ENCODE peak calls at places on chromosomes 4 and X, in eight cellular contexts. D is IMR-90; Z is upper lobe of left lung; P is dorsolateral prefrontal cortex; O is H9; L is CD4-positive, alpha-beta T cell; I is RWPE1; E is left lung. F is an unnamed sample.

GRCh38 chr4:176377705-176378302 is 58.0 kb downstream of the SPCS3 start:
- DNase-seq in P (no peak), O (no peak), L (no peak), Z (no peak), E (no peak), D (peak), I (peak), F (no peak)

GRCh38 chrX:153642313-153642654 is 4.7 kb upstream of the DUSP9 start:
- DNase-seq in Z (no peak), P (no peak), E (no peak), I (no peak), O (peak), D (no peak), L (no peak), F (no peak)

GRCh38 chrX:2917767-2918166 is 11.4 kb downstream of the ARSD start:
- DNase-seq in E (no peak), L (no peak), I (no peak), O (no peak), Z (peak), D (no peak), P (no peak), F (no peak)

GRCh38 chrX:20665441-20665840 is 398.7 kb upstream of the RPS6KA3 start:
- DNase-seq in D (no peak), E (no peak), Z (no peak), P (no peak), O (no peak), L (no peak), I (no peak), F (no peak)

GRCh38 chrX:139158256-139158655 is 372.3 kb upstream of the F9 start:
- DNase-seq in E (peak), D (no peak), L (no peak), Z (no peak), O (no peak), P (no peak), I (no peak), F (no peak)

GRCh38 chr4:59122626-59123025 is 2012.4 kb upstream of the IGFBP7 start:
- DNase-seq in L (no peak), P (no peak), D (no peak), E (no peak), Z (no peak), O (no peak), I (no peak), F (no peak)

GRCh38 chrX:30278365-30278764 is 30.8 kb downstream of the NR0B1 start:
- DNase-seq in O (no peak), I (no peak), E (no peak), Z (no peak), P (no peak), L (no peak), D (peak), F (no peak)

GRCh38 chr4:54840992-54841768 is 183.4 kb downstream of the KIT start:
- DNase-seq in P (peak), I (peak), O (no peak), D (peak), L (no peak), E (no peak), Z (no peak), F (no peak)

GRCh38 chr4:4664234-4664633 is 122.4 kb upstream of the STX18 start:
- DNase-seq in D (no peak), L (no peak), E (no peak), O (no peak), P (no peak), Z (no peak), I (no peak), F (no peak)

GRCh38 chr4:1573830-1574459 is 110.2 kb downstream of the FAM53A start:
- DNase-seq in I (no peak), O (no peak), E (no peak), D (no peak), Z (no peak), L (no peak), P (no peak), F (no peak)

GRCh38 chr4:76523593-76523992 is 88.6 kb downstream of the SHROOM3 start:
- DNase-seq in O (no peak), L (no peak), I (no peak), D (no peak), E (no peak), Z (no peak), P (no peak), F (no peak)

GRCh38 chr4:126106658-126107057 is 791.9 kb downstream of the FAT4 start:
- DNase-seq in P (no peak), O (peak), Z (no peak), E (no peak), I (no peak), D (no peak), L (no peak), F (no peak)

GRCh38 chr4:29560452-29560851 is 1159.7 kb upstream of the PCDH7 start:
- DNase-seq in E (no peak), Z (no peak), I (no peak), L (no peak), D (no peak), P (no peak), O (no peak), F (no peak)

GRCh38 chr4:74805601-74806000 is 11.3 kb upstream of the BTC start:
- DNase-seq in E (no peak), L (no peak), D (peak), O (no peak), I (peak), P (no peak), Z (no peak), F (no peak)

GRCh38 chr4:168615294-168615693 is 118.4 kb downstream of the PALLD start:
- DNase-seq in D (peak), P (no peak), L (no peak), Z (no peak), O (no peak), E (no peak), I (no peak), F (no peak)

GRCh38 chr4:53821179-53821851 is 230.0 kb upstream of the LNX1 start:
- DNase-seq in E (no peak), Z (no peak), I (no peak), L (no peak), D (no peak), O (no peak), P (no peak), F (no peak)

GRCh38 chrX:12978205-12979010 is 3.5 kb downstream of the TMSB4X start:
- DNase-seq in Z (no peak), P (no peak), L (peak), D (peak), E (peak), I (no peak), O (peak), F (peak)

GRCh38 chr4:38365748-38366310 is 298.2 kb upstream of the KLF3 start:
- DNase-seq in P (no peak), Z (no peak), L (no peak), O (no peak), I (no peak), E (no peak), D (no peak), F (no peak)

GRCh38 chrX:6095469-6095868 is 133.2 kb downstream of the NLGN4X start:
- DNase-seq in L (no peak), I (no peak), O (peak), P (no peak), Z (no peak), D (no peak), E (no peak), F (no peak)

GRCh38 chr4:42519803-42520417 is 122.6 kb downstream of the SHISA3 start:
- DNase-seq in Z (no peak), L (peak), I (peak), O (no peak), D (peak), P (peak), E (no peak), F (peak)

GRCh38 chr4:2817701-2818350 is 24.9 kb downstream of the SH3BP2 start:
- DNase-seq in Z (peak), L (no peak), D (no peak), P (no peak), E (no peak), O (peak), I (peak), F (peak)

GRCh38 chrX:42096262-42096939 is 173.0 kb upstream of the CASK start:
- DNase-seq in D (peak), Z (no peak), O (no peak), I (no peak), P (no peak), L (no peak), E (peak), F (no peak)

GRCh38 chrX:103607385-103608304 is at the start of gene TCEAL3:
- DNase-seq in L (no peak), I (no peak), D (peak), O (peak), E (peak), P (peak), Z (peak), F (peak)

GRCh38 chrX:39445336-39445735 is 644.1 kb downstream of the MID1IP1 start:
- DNase-seq in I (no peak), D (no peak), P (no peak), L (peak), Z (no peak), E (no peak), O (peak), F (no peak)

GRCh38 chrX:23626651-23627050 is 40.6 kb upstream of the PRDX4 start:
- DNase-seq in D (no peak), P (no peak), Z (no peak), L (no peak), I (no peak), O (no peak), E (no peak), F (no peak)

GRCh38 chrX:112746812-112747630 is 67.3 kb upstream of the LHFPL1 start:
- DNase-seq in I (no peak), O (no peak), P (no peak), Z (no peak), L (no peak), E (no peak), D (peak), F (no peak)

GRCh38 chrX:13123857-13124345 is 79.5 kb upstream of the FAM9C start:
- DNase-seq in L (no peak), D (peak), I (no peak), P (no peak), O (no peak), Z (no peak), E (no peak), F (no peak)

GRCh38 chrX:50066318-50066937 is 134.4 kb downstream of the AKAP4 start:
- DNase-seq in I (no peak), P (no peak), Z (no peak), D (no peak), O (no peak), E (no peak), L (no peak), F (no peak)

GRCh38 chr4:114378306-114378903 is 220.2 kb upstream of the UGT8 start:
- DNase-seq in Z (no peak), I (peak), E (no peak), D (peak), P (no peak), L (no peak), O (no peak), F (no peak)

GRCh38 chr4:76856183-76856969 is 41.6 kb downstream of the SOWAHB start:
- DNase-seq in E (no peak), I (no peak), D (peak), Z (no peak), O (no peak), P (no peak), L (no peak), F (no peak)

GRCh38 chr4:131098976-131099375 is 2003.0 kb downstream of the C4orf33 start:
- DNase-seq in D (no peak), E (no peak), O (no peak), L (no peak), I (no peak), Z (no peak), P (no peak), F (peak)

GRCh38 chrX:135923353-135923752 is 29.8 kb downstream of the SAGE1 start:
- DNase-seq in Z (no peak), I (peak), P (no peak), D (no peak), E (no peak), L (no peak), O (peak), F (no peak)

GRCh38 chr4:155805016-155805415 is 46.2 kb downstream of the GUCY1B1 start:
- DNase-seq in P (no peak), L (no peak), I (no peak), O (no peak), D (peak), Z (no peak), E (no peak), F (no peak)

GRCh38 chr4:14871676-14872430 is 130.4 kb upstream of the CPEB2 start:
- DNase-seq in E (no peak), I (peak), O (peak), L (peak), D (no peak), P (no peak), Z (no peak), F (peak)

GRCh38 chr4:2930821-2931764 is 32.1 kb downstream of the NOP14 start:
- DNase-seq in E (peak), P (peak), Z (peak), O (peak), D (no peak), L (no peak), I (no peak), F (peak)

GRCh38 chr4:5919044-5919443 is 26.2 kb upstream of the CRMP1 start:
- DNase-seq in Z (no peak), I (no peak), O (no peak), P (no peak), E (no peak), L (no peak), D (no peak), F (no peak)

GRCh38 chr4:100525689-100526088 is 7.9 kb upstream of the EMCN start:
- DNase-seq in O (no peak), I (no peak), Z (no peak), P (no peak), D (no peak), E (no peak), L (no peak), F (no peak)

DNA sequence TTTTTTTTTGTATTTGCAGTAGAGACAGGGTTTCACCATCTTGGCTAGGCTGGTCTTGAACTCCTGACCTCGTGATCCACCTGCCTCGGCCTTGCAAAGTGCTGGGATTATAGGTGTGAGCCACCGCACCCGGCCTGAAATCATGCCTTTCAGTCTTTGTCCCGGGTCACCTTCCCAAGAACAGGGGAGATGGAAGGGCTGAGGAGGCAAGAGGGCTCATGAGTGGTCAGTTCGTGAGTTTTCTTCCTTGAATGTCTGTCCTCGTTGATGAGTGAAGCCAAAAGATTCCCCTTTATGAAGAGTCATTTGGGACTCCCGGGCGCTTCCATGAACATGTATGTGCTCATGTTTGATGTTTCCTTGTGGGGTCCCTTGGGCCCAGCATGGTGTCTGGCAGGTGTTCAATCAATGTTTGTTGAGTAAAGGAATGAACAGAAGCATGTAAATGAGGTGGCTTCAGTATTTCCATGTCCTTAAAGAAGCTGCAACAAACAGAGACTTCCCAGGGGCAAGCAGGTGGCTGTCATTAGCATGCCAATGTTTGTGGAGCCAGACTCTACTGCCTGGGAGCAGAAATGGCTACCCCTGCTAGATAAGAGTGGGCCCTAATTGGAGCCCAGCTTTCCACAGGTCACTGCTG is 3.4 kb upstream of the SEPTIN6 start:
- DNase-seq in L (no peak), Z (no peak), E (no peak), D (no peak), O (no peak), I (no peak), P (no peak), F (no peak)
- H3K27ac ChIP-seq in L (no peak), Z (no peak), E (no peak), D (no peak), O (no peak), I (no peak), P (no peak), F (no peak)

DNA sequence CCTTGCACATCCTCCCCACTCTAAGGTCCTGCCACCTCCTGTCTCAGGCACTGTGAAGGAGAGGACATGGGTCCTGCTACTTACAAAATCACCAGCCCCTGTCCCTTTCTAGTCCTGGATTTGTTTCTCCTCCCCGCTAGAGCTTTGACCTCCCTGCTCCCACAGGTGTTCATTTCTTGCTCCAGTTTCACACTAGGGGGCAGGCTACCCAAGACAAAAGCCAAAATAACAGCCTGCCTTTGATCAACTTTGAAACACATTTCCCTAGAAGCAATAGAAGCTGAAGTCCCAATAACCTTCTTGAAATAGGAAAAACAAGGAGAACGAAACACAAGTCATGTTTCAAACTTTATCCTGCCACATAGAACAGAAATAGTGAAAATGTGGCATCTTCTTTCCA is 164.4 kb downstream of the QDPR start:
- DNase-seq in P (no peak), Z (no peak), I (peak), D (peak), E (no peak), L (no peak), O (peak), F (no peak)
- TF ChIP-seq CTCF in P (peak), Z (no peak), I (no peak), D (peak), E (peak), L (peak), O (peak), F (no peak)

DNA sequence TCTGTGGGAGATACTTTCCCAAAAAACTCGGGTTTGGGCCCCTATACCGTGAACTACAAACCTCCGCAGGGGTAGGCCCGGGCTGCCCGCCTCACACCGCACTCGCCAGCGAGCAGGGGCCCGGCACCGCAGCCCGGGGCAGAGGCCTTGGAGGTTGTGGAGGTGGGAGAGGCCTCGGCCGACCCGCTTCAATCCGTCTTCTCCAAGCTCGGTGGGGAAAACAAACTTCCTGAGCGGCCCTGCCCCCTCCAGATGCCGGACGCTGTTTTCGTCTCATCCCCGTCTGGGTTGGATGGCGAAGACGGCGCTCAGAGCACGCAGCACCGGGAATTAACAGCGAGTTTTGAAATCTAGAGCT is 442 bp upstream of the MCUB start:
- DNase-seq in L (peak), E (peak), O (peak), Z (peak), P (no peak), D (no peak), I (peak), F (peak)
- H3K27ac ChIP-seq in L (peak), E (peak), O (no peak), Z (peak), P (peak), D (peak), I (peak), F (peak)

GRCh38 chr4:20252656-20253271 is 1.1 kb downstream of the SLIT2 start:
- DNase-seq in L (no peak), P (no peak), O (peak), Z (peak), E (peak), D (peak), I (no peak), F (peak)

GRCh38 chr4:20251796-20252655 is at the start of gene SLIT2:
- DNase-seq in E (peak), Z (peak), O (peak), I (peak), D (peak), P (peak), L (no peak), F (peak)

GRCh38 chr4:20251061-20251795 is 477 bp upstream of the SLIT2 start:
- DNase-seq in I (no peak), O (no peak), L (no peak), Z (no peak), P (no peak), D (peak), E (no peak), F (no peak)

GRCh38 chr4:20248155-20248558 is 3.5 kb upstream of the SLIT2 start:
- DNase-seq in E (no peak), L (no peak), P (no peak), I (no peak), O (no peak), Z (no peak), D (peak), F (no peak)

GRCh38 chr4:20249333-20249732 is 2.4 kb upstream of the SLIT2 start:
- DNase-seq in I (no peak), D (peak), P (no peak), O (no peak), L (no peak), E (no peak), Z (no peak), F (no peak)
- TF ChIP-seq CTCF in I (peak), D (peak), P (peak), O (peak), L (no peak), E (peak), Z (peak), F (no peak)

DNA sequence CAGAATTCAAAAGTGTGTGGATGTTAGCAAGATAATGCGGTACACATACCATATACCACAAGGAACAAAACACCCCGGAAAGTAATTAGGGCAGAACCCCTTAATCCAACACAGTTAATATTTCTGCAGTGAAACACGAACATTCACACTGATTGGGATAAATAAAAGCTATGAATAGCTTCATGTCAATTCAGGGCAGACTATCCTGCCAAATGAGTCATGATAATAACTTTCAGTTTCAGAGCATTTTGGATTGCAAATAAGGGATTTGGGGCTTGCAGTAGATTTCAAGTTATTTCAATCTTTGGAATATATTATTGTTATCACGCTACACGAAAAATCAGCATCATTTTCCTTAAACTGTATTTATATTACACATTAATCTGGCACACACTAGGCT is 24.3 kb downstream of the IRF2 start:
- DNase-seq in P (no peak), D (peak), I (peak), Z (no peak), O (no peak), L (no peak), E (no peak), F (no peak)
- H3K27ac ChIP-seq in P (peak), D (peak), I (no peak), Z (peak), O (no peak), L (no peak), E (peak), F (no peak)

DNA sequence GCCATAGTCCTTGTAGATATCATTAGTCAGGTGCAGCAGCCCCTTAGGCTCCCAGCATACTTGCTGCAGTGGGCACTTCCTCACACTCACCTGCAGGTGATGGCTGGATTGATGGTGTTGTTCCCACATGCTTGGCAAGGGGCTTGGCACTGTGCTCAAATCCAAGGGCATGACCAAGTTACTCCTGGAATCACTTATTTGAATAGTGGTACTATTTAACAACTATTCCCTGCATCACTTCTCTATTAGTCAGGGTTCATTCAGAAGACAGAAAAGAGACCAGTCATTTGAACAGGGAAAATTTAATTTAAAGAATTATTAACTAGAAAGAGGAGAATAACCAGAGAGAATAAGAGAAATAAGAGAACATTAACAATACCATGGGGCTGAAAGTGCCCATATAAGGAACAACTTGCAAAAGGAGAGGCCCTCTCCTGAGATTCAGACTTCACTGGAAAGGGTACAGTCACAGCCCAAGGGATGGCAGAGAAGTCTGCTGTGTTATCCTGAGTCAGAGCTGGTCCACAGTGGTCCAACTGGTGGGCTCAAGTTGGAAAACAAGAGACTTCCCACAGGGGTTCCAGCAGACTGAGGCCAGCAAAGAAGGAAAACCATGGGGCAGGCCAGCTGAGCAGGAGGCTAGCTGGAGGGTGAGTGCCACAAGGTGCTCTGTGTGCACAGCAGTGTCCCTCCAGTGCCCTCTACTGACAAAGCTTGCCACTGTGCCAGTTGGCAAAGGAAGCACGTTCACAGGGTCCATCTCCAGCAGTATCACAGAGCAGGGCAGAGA is 9.8 kb downstream of the SPP1 start:
- DNase-seq in E (peak), L (no peak), D (peak), P (peak), I (peak), Z (no peak), O (peak), F (peak)
- TF ChIP-seq CTCF in E (peak), L (peak), D (peak), P (peak), I (peak), Z (no peak), O (peak), F (peak)

F was measured in pancreas.